ENCODE peak calls at places on chromosome 1, in ten cellular contexts. W is left ventricle myocardium inferior; A is kidney tubule cell; O is GM13977; K is naive thymus-derived CD4-positive, alpha-beta T cell; M is activated T-helper 1 cell treated with anti-CD3 and anti-CD28 coated beads, Interleukin-2, amount 50 U/mL, for 16 hours; D is left ventricle myocardium superior; J is sigmoid colon; Y is NAMALWA; X is cardiac fibroblast. G is an unnamed sample.

GRCh38 chr1:225498539-225499135 is 70.8 kb upstream of the LBR start:
- DNase-seq in W (no peak), A (no peak), D (no peak), J (no peak), Y (no peak), M (no peak), O (no peak), X (peak), K (no peak), G (no peak)

GRCh38 chr1:180611016-180611930 is 20.5 kb upstream of the XPR1 start:
- DNase-seq in A (peak), K (no peak), D (no peak), Y (peak), J (no peak), M (no peak), W (no peak), X (peak), O (no peak), G (peak)

GRCh38 chr1:209710098-209710497 is 5.5 kb downstream of the HSD11B1 start:
- DNase-seq in Y (no peak), K (no peak), D (no peak), A (no peak), W (no peak), O (peak), J (no peak), X (peak), M (no peak), G (no peak)

GRCh38 chr1:33738976-33739375 is 124.9 kb upstream of the HMGB4 start:
- DNase-seq in Y (no peak), X (no peak), D (no peak), K (no peak), J (no peak), A (no peak), O (no peak), M (no peak), W (no peak), G (no peak)

GRCh38 chr1:89779541-89779940 is 41.3 kb upstream of the LRRC8D start:
- DNase-seq in W (no peak), A (no peak), O (no peak), J (no peak), Y (no peak), D (no peak), K (no peak), X (no peak), M (no peak), G (no peak)

GRCh38 chr1:81174811-81175476 is 625.8 kb upstream of the ADGRL2 start:
- DNase-seq in D (no peak), X (peak), J (no peak), Y (no peak), M (no peak), K (no peak), A (peak), O (no peak), W (no peak), G (no peak)

GRCh38 chr1:117363591-117364048 is 3.6 kb upstream of the MAN1A2 start:
- DNase-seq in W (no peak), Y (no peak), D (no peak), M (no peak), J (no peak), A (no peak), K (no peak), O (peak), X (no peak), G (no peak)

GRCh38 chr1:160708821-160709220 is 2.8 kb downstream of the CD48 start:
- DNase-seq in Y (peak), K (no peak), O (no peak), X (no peak), M (no peak), A (no peak), J (no peak), W (no peak), D (no peak), G (no peak)

GRCh38 chr1:157111396-157112165 is 12.0 kb upstream of the ETV3L start:
- DNase-seq in O (no peak), K (no peak), X (no peak), A (no peak), M (no peak), J (no peak), W (no peak), Y (no peak), D (no peak), G (no peak)

GRCh38 chr1:65209005-65209885 is 61.2 kb downstream of the AK4 start:
- DNase-seq in Y (peak), D (no peak), O (peak), K (peak), W (no peak), X (peak), J (no peak), M (no peak), A (peak), G (peak)

GRCh38 chr1:192852001-192852400 is 43.2 kb downstream of the RGS2 start:
- DNase-seq in J (no peak), O (no peak), W (no peak), K (no peak), M (no peak), A (no peak), Y (no peak), D (no peak), X (no peak), G (no peak)

GRCh38 chr1:229717774-229718173 is 91.7 kb downstream of the URB2 start:
- DNase-seq in Y (peak), A (no peak), O (no peak), M (no peak), W (no peak), J (no peak), X (no peak), D (no peak), K (no peak), G (no peak)

GRCh38 chr1:7257225-7257624 is 472.0 kb downstream of the CAMTA1 start:
- DNase-seq in O (no peak), K (no peak), M (no peak), X (no peak), J (no peak), D (no peak), Y (no peak), W (no peak), A (no peak), G (no peak)

GRCh38 chr1:159974350-159974965 is 20.4 kb upstream of the SLAMF9 start:
- DNase-seq in K (no peak), X (no peak), Y (no peak), A (no peak), M (no peak), J (no peak), D (no peak), O (no peak), W (no peak), G (no peak)

G was measured in K562.